ENCODE peak calls at places on chromosomes 2 and 18, in nine cellular contexts. R, L, H, D, V, T, O, N and J are unnamed samples.

GRCh38 chr2:42918671-42919335 is 126.4 kb upstream of the HAAO start:
- DNase-seq in R (no peak), L (peak), H (no peak), D (no peak), V (no peak), T (no peak), O (no peak), N (no peak), J (no peak)

GRCh38 chr2:8036366-8036765 is 645.5 kb upstream of the ID2 start:
- DNase-seq in R (no peak), L (no peak), H (no peak), D (no peak), V (no peak), T (peak), O (no peak), N (no peak), J (no peak)

GRCh38 chr2:197310271-197310939 is at the start of gene ANKRD44:
- DNase-seq in R (no peak), L (peak), H (peak), D (peak), V (peak), T (no peak), O (peak), N (peak), J (peak)

GRCh38 chr2:135218426-135218825 is 166.3 kb downstream of the RAB3GAP1 start:
- DNase-seq in R (no peak), L (no peak), H (no peak), D (no peak), V (no peak), T (no peak), O (no peak), N (no peak), J (no peak)

GRCh38 chr2:595141-595805 is 81.9 kb downstream of the TMEM18 start:
- DNase-seq in R (no peak), L (no peak), H (no peak), D (no peak), V (no peak), T (no peak), O (no peak), N (no peak), J (no peak)

GRCh38 chr2:28095622-28096021 is 205.1 kb downstream of the BABAM2 start:
- DNase-seq in R (no peak), L (no peak), H (no peak), D (no peak), V (no peak), T (no peak), O (no peak), N (no peak), J (no peak)

GRCh38 chr2:15836942-15837610 is 103.3 kb upstream of the MYCN start:
- DNase-seq in R (no peak), L (no peak), H (no peak), D (no peak), V (no peak), T (no peak), O (no peak), N (no peak), J (no peak)

GRCh38 chr2:134490535-134490934 is 228.3 kb downstream of the TMEM163 start:
- DNase-seq in R (no peak), L (no peak), H (no peak), D (no peak), V (no peak), T (no peak), O (no peak), N (no peak), J (no peak)

GRCh38 chr2:12120281-12121150 is 374.1 kb downstream of the LPIN1 start:
- DNase-seq in R (peak), L (no peak), H (no peak), D (no peak), V (no peak), T (no peak), O (peak), N (no peak), J (no peak)

GRCh38 chr2:118102433-118103082 is 14.3 kb downstream of the INSIG2 start:
- DNase-seq in R (no peak), L (no peak), H (no peak), D (no peak), V (no peak), T (no peak), O (peak), N (no peak), J (no peak)

GRCh38 chr18:27967938-27968803 is 208.8 kb downstream of the CDH2 start:
- DNase-seq in R (no peak), L (no peak), H (no peak), D (no peak), V (no peak), T (no peak), O (no peak), N (no peak), J (no peak)

GRCh38 chr2:88590998-88591613 is 36.2 kb downstream of the EIF2AK3 start:
- DNase-seq in R (peak), L (peak), H (no peak), D (peak), V (no peak), T (no peak), O (peak), N (peak), J (peak)

GRCh38 chr2:232436381-232437129 is 19.4 kb upstream of the ALPI start:
- DNase-seq in R (no peak), L (peak), H (no peak), D (no peak), V (no peak), T (no peak), O (no peak), N (peak), J (no peak)

GRCh38 chr18:65073060-65073550 is 677.7 kb upstream of the CDH7 start:
- DNase-seq in R (no peak), L (no peak), H (no peak), D (no peak), V (no peak), T (no peak), O (no peak), N (no peak), J (no peak)

GRCh38 chr2:15170068-15170775 is 390.9 kb downstream of the NBAS start:
- DNase-seq in R (no peak), L (no peak), H (no peak), D (no peak), V (no peak), T (no peak), O (no peak), N (no peak), J (no peak)

GRCh38 chr2:131004446-131005209 is 88.6 kb downstream of the FAM168B start:
- DNase-seq in R (no peak), L (no peak), H (no peak), D (no peak), V (no peak), T (no peak), O (no peak), N (no peak), J (no peak)

GRCh38 chr18:59631583-59632181 is 65.5 kb downstream of the CCBE1 start:
- DNase-seq in R (no peak), L (peak), H (peak), D (peak), V (no peak), T (no peak), O (no peak), N (peak), J (peak)

GRCh38 chr2:76985387-76986136 is 536.6 kb downstream of the LRRTM4 start:
- DNase-seq in R (no peak), L (no peak), H (no peak), D (no peak), V (no peak), T (no peak), O (no peak), N (no peak), J (no peak)

GRCh38 chr18:63128242-63128967 is 191.2 kb downstream of the BCL2 start:
- DNase-seq in R (no peak), L (no peak), H (no peak), D (no peak), V (no peak), T (no peak), O (no peak), N (no peak), J (no peak)

GRCh38 chr2:73730810-73731209 is 6.3 kb downstream of the TPRKB start:
- DNase-seq in R (no peak), L (no peak), H (no peak), D (no peak), V (peak), T (no peak), O (no peak), N (no peak), J (no peak)

GRCh38 chr18:10015941-10016819 is 102.4 kb downstream of the VAPA start:
- DNase-seq in R (peak), L (peak), H (no peak), D (no peak), V (no peak), T (peak), O (peak), N (peak), J (no peak)

GRCh38 chr2:108853421-108853820 is 66.8 kb downstream of the CCDC138 start:
- DNase-seq in R (peak), L (no peak), H (no peak), D (no peak), V (no peak), T (no peak), O (peak), N (no peak), J (no peak)

GRCh38 chr18:56235061-56235772 is 403.2 kb downstream of the TXNL1 start:
- DNase-seq in R (no peak), L (no peak), H (no peak), D (no peak), V (no peak), T (no peak), O (no peak), N (no peak), J (no peak)

GRCh38 chr18:36628435-36629094 is 200.2 kb downstream of the TPGS2 start:
- DNase-seq in R (peak), L (no peak), H (no peak), D (no peak), V (no peak), T (peak), O (peak), N (peak), J (no peak)

GRCh38 chr2:57549642-57550102 is 496.9 kb upstream of the VRK2 start:
- DNase-seq in R (no peak), L (no peak), H (no peak), D (peak), V (no peak), T (no peak), O (peak), N (peak), J (peak)
- TF ChIP-seq CTCF in R (peak), L (peak), H (peak), D (peak), V (peak), T (peak), O (peak), N (peak), J (peak)

DNA sequence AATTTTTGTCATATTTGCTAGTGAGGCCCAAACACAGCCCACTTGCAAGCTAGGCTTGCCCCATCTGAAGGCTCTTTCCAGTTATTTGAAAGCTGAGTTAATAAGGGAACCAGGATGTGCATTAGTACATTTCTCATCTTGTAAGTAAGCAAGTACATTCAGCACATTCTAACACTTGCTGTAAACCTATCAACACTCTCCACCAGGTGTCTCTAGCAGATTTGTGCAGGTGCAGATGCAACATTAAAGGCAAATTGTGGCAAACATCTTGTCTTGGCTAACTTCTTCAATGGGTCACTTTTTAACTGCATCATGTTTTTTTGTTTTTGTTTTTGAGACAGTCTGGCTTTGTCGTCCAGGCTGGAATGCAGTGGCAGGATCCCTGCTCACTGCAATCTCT is 25.3 kb upstream of the MFSD6 start:
- DNase-seq in R (no peak), L (peak), H (no peak), D (peak), V (no peak), T (peak), O (peak), N (peak), J (peak)
- TF ChIP-seq CTCF in R (peak), L (peak), H (no peak), D (peak), V (peak), T (peak), O (peak), N (peak), J (peak)

GRCh38 chr2:63029058-63029457 is 21.6 kb upstream of the OTX1 start:
- DNase-seq in R (no peak), L (no peak), H (no peak), D (no peak), V (no peak), T (no peak), O (peak), N (no peak), J (no peak)

GRCh38 chr2:63027220-63027619 is 23.4 kb upstream of the OTX1 start:
- DNase-seq in R (no peak), L (no peak), H (no peak), D (no peak), V (no peak), T (no peak), O (no peak), N (no peak), J (no peak)

GRCh38 chr2:63018439-63018838 is 32.2 kb upstream of the OTX1 start:
- DNase-seq in R (no peak), L (no peak), H (no peak), D (no peak), V (no peak), T (no peak), O (no peak), N (no peak), J (no peak)

DNA sequence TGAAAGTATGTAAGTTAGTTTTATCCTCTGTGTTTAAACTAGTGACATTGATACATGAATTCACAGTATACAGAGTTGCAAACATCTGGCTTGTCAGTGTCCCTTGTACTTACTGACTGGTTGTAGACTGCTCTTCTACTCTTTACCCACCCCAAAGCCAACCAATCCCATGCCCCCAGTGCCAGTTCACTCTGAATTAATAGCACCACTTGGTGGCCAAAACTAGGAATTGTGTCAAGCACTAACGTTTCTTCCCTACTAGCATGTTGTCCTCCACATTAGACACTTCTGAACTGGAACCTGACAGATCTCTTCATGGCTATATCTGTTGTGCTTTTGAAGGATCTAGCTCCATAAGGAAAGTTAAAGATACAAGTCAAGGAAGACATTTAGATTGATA is 27.2 kb upstream of the OTX1 start:
- DNase-seq in R (no peak), L (peak), H (no peak), D (peak), V (no peak), T (no peak), O (peak), N (peak), J (peak)
- TF ChIP-seq CTCF in R (peak), L (peak), H (no peak), D (peak), V (peak), T (peak), O (peak), N (peak), J (no peak)

GRCh38 chr18:24417465-24417864 is 9.0 kb upstream of the IMPACT start:
- DNase-seq in R (no peak), L (no peak), H (no peak), D (no peak), V (no peak), T (no peak), O (no peak), N (no peak), J (no peak)

GRCh38 chr18:24414349-24415003 is 12.0 kb upstream of the IMPACT start:
- DNase-seq in R (no peak), L (no peak), H (no peak), D (no peak), V (no peak), T (no peak), O (no peak), N (no peak), J (peak)

GRCh38 chr18:24408496-24408895 is 10.9 kb upstream of the OSBPL1A start:
- DNase-seq in R (no peak), L (no peak), H (no peak), D (no peak), V (no peak), T (no peak), O (no peak), N (no peak), J (no peak)

GRCh38 chr18:24413148-24413547 is 13.3 kb upstream of the IMPACT start:
- DNase-seq in R (no peak), L (peak), H (peak), D (no peak), V (no peak), T (no peak), O (no peak), N (no peak), J (no peak)
- TF ChIP-seq CTCF in R (peak), L (peak), H (no peak), D (no peak), V (peak), T (peak), O (peak), N (peak), J (no peak)

GRCh38 chr2:177547122-177547521 is 154.5 kb downstream of the AGPS start:
- DNase-seq in R (no peak), L (no peak), H (no peak), D (no peak), V (no peak), T (no peak), O (no peak), N (no peak), J (no peak)

GRCh38 chr2:177545143-177545542 is 152.6 kb downstream of the AGPS start:
- DNase-seq in R (no peak), L (no peak), H (no peak), D (no peak), V (no peak), T (no peak), O (no peak), N (no peak), J (no peak)

GRCh38 chr2:177549171-177549570 is 156.6 kb downstream of the AGPS start:
- DNase-seq in R (no peak), L (no peak), H (no peak), D (no peak), V (no peak), T (no peak), O (no peak), N (no peak), J (no peak)

GRCh38 chr2:177545981-177546600 is 153.5 kb downstream of the AGPS start:
- DNase-seq in R (no peak), L (peak), H (no peak), D (no peak), V (no peak), T (no peak), O (no peak), N (no peak), J (no peak)

DNA sequence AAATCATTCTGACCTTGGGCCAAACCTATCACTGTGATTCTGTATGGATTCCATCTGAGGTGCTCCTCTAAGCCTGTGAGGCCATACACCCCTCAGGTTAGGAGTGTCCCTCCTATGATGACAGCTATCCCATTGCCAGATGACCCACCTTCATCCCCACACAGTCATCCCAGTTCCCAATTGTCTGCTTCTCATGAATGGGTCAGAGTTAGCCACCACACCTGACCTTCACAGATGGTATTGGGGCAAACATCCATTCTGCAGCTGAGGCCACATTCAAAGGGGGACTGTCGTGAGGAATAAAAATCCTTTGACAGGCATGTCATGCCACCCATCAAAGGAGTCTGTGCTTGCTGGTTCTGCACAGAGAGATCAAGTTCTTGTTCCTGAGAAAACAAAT is 155.2 kb downstream of the AGPS start:
- DNase-seq in R (no peak), L (no peak), H (no peak), D (no peak), V (no peak), T (no peak), O (no peak), N (no peak), J (no peak)
- TF ChIP-seq CTCF in R (no peak), L (no peak), H (no peak), D (no peak), V (no peak), T (no peak), O (no peak), N (no peak), J (no peak)

GRCh38 chr18:77423468-77423867 is 173.8 kb downstream of the GALR1 start:
- DNase-seq in R (no peak), L (no peak), H (no peak), D (no peak), V (no peak), T (no peak), O (no peak), N (no peak), J (no peak)

GRCh38 chr18:77422974-77423373 is 173.3 kb downstream of the GALR1 start:
- DNase-seq in R (no peak), L (no peak), H (no peak), D (no peak), V (no peak), T (no peak), O (no peak), N (no peak), J (no peak)
- TF ChIP-seq CTCF in R (no peak), L (peak), H (peak), D (no peak), V (no peak), T (no peak), O (no peak), N (peak), J (no peak)

GRCh38 chr2:20603791-20604190 is 47.1 kb downstream of the HS1BP3 start:
- DNase-seq in R (no peak), L (peak), H (peak), D (no peak), V (no peak), T (no peak), O (no peak), N (no peak), J (no peak)

GRCh38 chr2:20599001-20599600 is 51.8 kb downstream of the HS1BP3 start:
- DNase-seq in R (no peak), L (peak), H (peak), D (no peak), V (peak), T (no peak), O (no peak), N (no peak), J (no peak)

GRCh38 chr2:20599861-20600461 is 50.9 kb downstream of the HS1BP3 start:
- DNase-seq in R (no peak), L (peak), H (peak), D (no peak), V (no peak), T (no peak), O (no peak), N (no peak), J (no peak)

GRCh38 chr2:20602803-20603202 is 48.1 kb downstream of the HS1BP3 start:
- DNase-seq in R (no peak), L (no peak), H (no peak), D (no peak), V (no peak), T (no peak), O (no peak), N (no peak), J (no peak)

DNA sequence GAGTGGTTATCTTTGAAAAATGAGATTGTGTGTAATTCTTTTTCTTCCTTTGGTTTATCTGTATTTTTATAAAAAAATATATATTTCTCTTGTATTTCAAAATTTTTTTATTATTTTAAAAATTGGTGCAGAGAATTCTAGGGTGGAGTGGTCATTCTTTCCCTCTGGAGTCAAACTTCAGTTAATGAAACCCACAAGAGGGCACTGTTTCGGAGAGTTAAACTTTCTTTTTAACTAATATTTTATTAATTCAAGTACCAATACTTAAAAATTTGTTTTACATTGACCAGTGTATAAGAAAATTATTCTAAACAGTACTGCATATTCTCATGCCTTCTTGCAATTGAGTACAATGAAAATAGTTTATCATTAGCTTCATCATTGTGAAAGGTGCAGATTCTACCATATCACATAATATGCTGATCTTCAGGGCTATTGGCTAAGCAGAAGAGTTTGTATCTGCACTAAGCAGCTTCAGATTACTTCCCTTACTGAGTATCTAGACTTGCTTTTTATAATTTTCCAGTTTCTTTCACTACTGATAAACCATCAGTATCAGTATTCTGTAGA is 50.1 kb downstream of the HS1BP3 start:
- DNase-seq in R (no peak), L (no peak), H (no peak), D (no peak), V (no peak), T (no peak), O (no peak), N (no peak), J (no peak)
- TF ChIP-seq CTCF in R (no peak), L (peak), H (peak), D (peak), V (peak), T (peak), O (peak), N (peak), J (no peak)

DNA sequence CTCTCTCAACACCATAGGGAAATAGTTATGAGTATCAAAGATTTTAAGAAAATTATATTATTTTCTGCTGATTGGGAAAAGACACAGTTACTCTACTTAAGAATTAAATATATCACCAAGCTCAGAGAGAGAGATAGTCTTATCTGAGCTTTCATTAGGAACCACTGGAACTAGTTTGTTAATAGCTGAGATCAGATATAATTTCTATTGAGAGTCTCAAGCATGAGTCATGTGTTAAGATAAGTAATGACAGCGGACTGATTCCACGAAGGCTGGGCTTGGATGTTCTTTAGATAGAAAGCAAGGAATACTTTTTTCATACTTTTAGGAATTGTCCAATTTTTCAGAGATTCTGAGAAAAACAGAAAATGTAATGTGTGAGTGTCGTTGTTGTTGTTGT is 44.4 kb upstream of the RBM44 start:
- DNase-seq in R (no peak), L (no peak), H (no peak), D (no peak), V (no peak), T (no peak), O (no peak), N (no peak), J (no peak)
- TF ChIP-seq CTCF in R (no peak), L (no peak), H (no peak), D (no peak), V (no peak), T (no peak), O (no peak), N (no peak), J (no peak)